ENCODE peak calls at places on chromosomes 11 and 22, in five cellular contexts. One of them, this sample, is unnamed.

GRCh38 chr11:30586251-30587144 is at the start of gene MPPED2:
- DNase-seq in mammary epithelial cell: no peak
- DNase-seq in fibroblast of villous mesenchyme: no peak
- DNase-seq in iPS-NIHi11: peak; percentile 83
- DNase-seq in GM23248: peak; percentile 17
- DNase-seq in this sample: peak; percentile 73

GRCh38 chr22:21628386-21629261 is 1.2 kb downstream of the YDJC start:
- DNase-seq in mammary epithelial cell: no peak
- DNase-seq in fibroblast of villous mesenchyme: no peak
- DNase-seq in iPS-NIHi11: no peak
- DNase-seq in GM23248: no peak
- DNase-seq in this sample: peak; percentile 31

GRCh38 chr11:78740175-78741161 is 165.8 kb upstream of the NARS2 start:
- DNase-seq in mammary epithelial cell: no peak
- DNase-seq in fibroblast of villous mesenchyme: no peak
- DNase-seq in iPS-NIHi11: no peak
- DNase-seq in GM23248: no peak
- DNase-seq in this sample: no peak

GRCh38 chr22:27834364-27835185 is 33.0 kb upstream of the MN1 start:
- DNase-seq in mammary epithelial cell: no peak
- DNase-seq in fibroblast of villous mesenchyme: no peak
- DNase-seq in iPS-NIHi11: no peak
- DNase-seq in GM23248: no peak
- DNase-seq in this sample: no peak

GRCh38 chr22:36027960-36028645 is 521 bp downstream of the RBFOX2 start:
- DNase-seq in mammary epithelial cell: peak; percentile 34
- DNase-seq in fibroblast of villous mesenchyme: no peak
- DNase-seq in iPS-NIHi11: peak; percentile 96
- DNase-seq in GM23248: no peak
- DNase-seq in this sample: peak; percentile 91

GRCh38 chr11:849951-850776 is 7.5 kb downstream of the TSPAN4 start:
- DNase-seq in mammary epithelial cell: no peak
- DNase-seq in fibroblast of villous mesenchyme: no peak
- DNase-seq in iPS-NIHi11: peak; percentile 29
- DNase-seq in GM23248: no peak
- DNase-seq in this sample: no peak

GRCh38 chr11:117600976-117601708 is 195.9 kb downstream of the DSCAML1 start:
- DNase-seq in mammary epithelial cell: no peak
- DNase-seq in fibroblast of villous mesenchyme: no peak
- DNase-seq in iPS-NIHi11: no peak
- DNase-seq in GM23248: no peak
- DNase-seq in this sample: peak; percentile 68

GRCh38 chr11:15807827-15808226 is 548.5 kb downstream of the SOX6 start:
- DNase-seq in mammary epithelial cell: no peak
- DNase-seq in fibroblast of villous mesenchyme: no peak
- DNase-seq in iPS-NIHi11: no peak
- DNase-seq in GM23248: no peak
- DNase-seq in this sample: no peak

GRCh38 chr22:26648011-26648497 is 9.3 kb upstream of the MIAT start:
- DNase-seq in mammary epithelial cell: no peak
- DNase-seq in fibroblast of villous mesenchyme: no peak
- DNase-seq in iPS-NIHi11: peak; percentile 64
- DNase-seq in GM23248: no peak
- DNase-seq in this sample: no peak

GRCh38 chr11:95341246-95341645 is 110.2 kb upstream of the SESN3 start:
- DNase-seq in mammary epithelial cell: peak; percentile 43
- DNase-seq in fibroblast of villous mesenchyme: peak; percentile 16
- DNase-seq in iPS-NIHi11: no peak
- DNase-seq in GM23248: no peak
- DNase-seq in this sample: no peak

GRCh38 chr11:106344392-106344791 is 266.9 kb downstream of the AASDHPPT start:
- DNase-seq in mammary epithelial cell: peak; percentile 5
- DNase-seq in fibroblast of villous mesenchyme: peak; percentile 81
- DNase-seq in iPS-NIHi11: no peak
- DNase-seq in GM23248: peak; percentile 45
- DNase-seq in this sample: no peak

GRCh38 chr22:38953577-38954413 is 3.6 kb upstream of the APOBEC3A start:
- DNase-seq in mammary epithelial cell: peak; percentile 77
- DNase-seq in fibroblast of villous mesenchyme: no peak
- DNase-seq in iPS-NIHi11: no peak
- DNase-seq in GM23248: peak; percentile 45
- DNase-seq in this sample: no peak

GRCh38 chr22:43001271-43002197 is 13.4 kb downstream of the PACSIN2 start:
- DNase-seq in mammary epithelial cell: no peak
- DNase-seq in fibroblast of villous mesenchyme: peak; percentile 39
- DNase-seq in iPS-NIHi11: no peak
- DNase-seq in GM23248: peak; percentile 68
- DNase-seq in this sample: peak; percentile 16

GRCh38 chr22:27668828-27669797 is 132.4 kb downstream of the MN1 start:
- DNase-seq in mammary epithelial cell: no peak
- DNase-seq in fibroblast of villous mesenchyme: peak; percentile 92
- DNase-seq in iPS-NIHi11: no peak
- DNase-seq in GM23248: peak; percentile 65
- DNase-seq in this sample: peak; percentile 60

GRCh38 chr11:86698634-86699033 is 26.2 kb upstream of the ME3 start:
- DNase-seq in mammary epithelial cell: no peak
- DNase-seq in fibroblast of villous mesenchyme: no peak
- DNase-seq in iPS-NIHi11: no peak
- DNase-seq in GM23248: no peak
- DNase-seq in this sample: no peak

GRCh38 chr22:25216230-25216629 is 3.2 kb upstream of the CRYBB2 start:
- DNase-seq in mammary epithelial cell: no peak
- DNase-seq in fibroblast of villous mesenchyme: no peak
- DNase-seq in iPS-NIHi11: no peak
- DNase-seq in GM23248: no peak
- DNase-seq in this sample: no peak

GRCh38 chr11:86106916-86107315 is 38.0 kb upstream of the PICALM start:
- DNase-seq in mammary epithelial cell: no peak
- DNase-seq in fibroblast of villous mesenchyme: no peak
- DNase-seq in iPS-NIHi11: no peak
- DNase-seq in GM23248: peak; percentile 78
- DNase-seq in this sample: no peak

GRCh38 chr11:88709567-88709966 is 356.2 kb downstream of the GRM5 start:
- DNase-seq in mammary epithelial cell: peak; percentile 53
- DNase-seq in fibroblast of villous mesenchyme: no peak
- DNase-seq in iPS-NIHi11: no peak
- DNase-seq in GM23248: peak; percentile 1
- DNase-seq in this sample: no peak

GRCh38 chr11:29448246-29448877 is 568.5 kb downstream of the KCNA4 start:
- DNase-seq in mammary epithelial cell: peak; percentile 3
- DNase-seq in fibroblast of villous mesenchyme: no peak
- DNase-seq in iPS-NIHi11: peak; percentile 58
- DNase-seq in GM23248: peak; percentile 65
- DNase-seq in this sample: peak; percentile 55

GRCh38 chr11:10777393-10777793 is 26.3 kb downstream of the CTR9 start:
- DNase-seq in mammary epithelial cell: no peak
- DNase-seq in fibroblast of villous mesenchyme: no peak
- DNase-seq in iPS-NIHi11: no peak
- DNase-seq in GM23248: no peak
- DNase-seq in this sample: no peak

GRCh38 chr11:2444301-2445106 is at the start of the genes KCNQ1 and TRPM5:
- DNase-seq in mammary epithelial cell: no peak
- DNase-seq in fibroblast of villous mesenchyme: no peak
- DNase-seq in iPS-NIHi11: peak; percentile 99
- DNase-seq in GM23248: no peak
- DNase-seq in this sample: peak; percentile 64

GRCh38 chr11:73493838-73494598 is 103.9 kb downstream of the FAM168A start:
- DNase-seq in mammary epithelial cell: peak; percentile 72
- DNase-seq in fibroblast of villous mesenchyme: peak; percentile 23
- DNase-seq in iPS-NIHi11: peak; percentile 79
- DNase-seq in GM23248: peak; percentile 92
- DNase-seq in this sample: no peak

GRCh38 chr22:22103078-22103593 is 120.5 kb upstream of the TOP3B start:
- DNase-seq in mammary epithelial cell: no peak
- DNase-seq in fibroblast of villous mesenchyme: no peak
- DNase-seq in iPS-NIHi11: peak; percentile 65
- DNase-seq in GM23248: peak; percentile 26
- DNase-seq in this sample: peak; percentile 64

GRCh38 chr11:107808526-107808925 is 50.1 kb downstream of the SLC35F2 start:
- DNase-seq in mammary epithelial cell: no peak
- DNase-seq in fibroblast of villous mesenchyme: no peak
- DNase-seq in iPS-NIHi11: no peak
- DNase-seq in GM23248: no peak
- DNase-seq in this sample: peak; percentile 48

GRCh38 chr11:93020248-93021088 is 51.0 kb downstream of the MTNR1B start:
- DNase-seq in mammary epithelial cell: peak; percentile 98
- DNase-seq in fibroblast of villous mesenchyme: peak; percentile 53
- DNase-seq in iPS-NIHi11: no peak
- DNase-seq in GM23248: peak; percentile 60
- DNase-seq in this sample: no peak

GRCh38 chr11:70854201-70854600 is 398.2 kb downstream of the SHANK2 start:
- DNase-seq in mammary epithelial cell: no peak
- DNase-seq in fibroblast of villous mesenchyme: no peak
- DNase-seq in iPS-NIHi11: no peak
- DNase-seq in GM23248: no peak
- DNase-seq in this sample: no peak

GRCh38 chr11:102319544-102319943 is 2.3 kb downstream of the BIRC3 start:
- DNase-seq in mammary epithelial cell: no peak
- DNase-seq in fibroblast of villous mesenchyme: no peak
- DNase-seq in iPS-NIHi11: no peak
- DNase-seq in GM23248: no peak
- DNase-seq in this sample: no peak

GRCh38 chr22:26471522-26471921 is 12.1 kb downstream of the HPS4 start:
- DNase-seq in mammary epithelial cell: peak; percentile 50
- DNase-seq in fibroblast of villous mesenchyme: peak; percentile 42
- DNase-seq in iPS-NIHi11: peak; percentile 46
- DNase-seq in GM23248: peak; percentile 82
- DNase-seq in this sample: no peak

This sample was measured in D341Med.